ENCODE peak calls at places on chromosomes 16 and 17, in six cellular contexts. G is A549, I is germinal center, F is hepatic stellate cell, Z is RCC 7860, Y is HFF-Myc. W is an unnamed sample.

GRCh38 chr17:52673791-52674190 is 515.3 kb upstream of the CA10 start:
- DNase-seq in G (no peak), I (no peak), F (no peak), Z (peak; percentile 74), Y (no peak), W (no peak)

GRCh38 chr16:23114131-23114904 is 34.9 kb downstream of the USP31 start:
- DNase-seq in G (no peak), I (no peak), F (no peak), Z (no peak), Y (no peak), W (no peak)

GRCh38 chr17:73017653-73018052 is 74.8 kb downstream of the SLC39A11 start:
- DNase-seq in G (no peak), I (no peak), F (peak; percentile 66), Z (peak; percentile 80), Y (no peak), W (no peak)

GRCh38 chr16:12398029-12398735 is 405.5 kb downstream of the CPPED1 start:
- DNase-seq in G (no peak), I (no peak), F (no peak), Z (no peak), Y (no peak), W (no peak)

GRCh38 chr16:29023279-29024278 is 38.7 kb downstream of the LAT start:
- DNase-seq in G (no peak), I (no peak), F (no peak), Z (peak; percentile 5), Y (no peak), W (no peak)

GRCh38 chr16:54655171-54655590 is 275.5 kb upstream of the IRX5 start:
- DNase-seq in G (no peak), I (no peak), F (no peak), Z (no peak), Y (no peak), W (no peak)

GRCh38 chr17:4823373-4824089 is 9.6 kb upstream of the MINK1 start:
- DNase-seq in G (no peak), I (no peak), F (no peak), Z (no peak), Y (no peak), W (no peak)

GRCh38 chr17:68052810-68053209 is 17.3 kb downstream of the KPNA2 start:
- DNase-seq in G (no peak), I (no peak), F (no peak), Z (no peak), Y (no peak), W (no peak)

GRCh38 chr17:66165537-66166123 is 26.3 kb downstream of the CEP112 start:
- DNase-seq in G (peak; percentile 65), I (peak; percentile 64), F (peak; percentile 45), Z (peak; percentile 27), Y (peak; percentile 33), W (peak; percentile 63)

GRCh38 chr17:8365143-8365542 is 11.4 kb downstream of the KRABD2 start:
- DNase-seq in G (no peak), I (no peak), F (no peak), Z (peak; percentile 28), Y (no peak), W (no peak)

GRCh38 chr17:20156196-20157077 is 147.3 kb downstream of the SPECC1 start:
- DNase-seq in G (peak; percentile 62), I (peak; percentile 52), F (peak; percentile 53), Z (peak; percentile 36), Y (no peak), W (peak; percentile 71)

GRCh38 chr16:49504023-49504364 is 130.4 kb downstream of the C16orf78 start:
- DNase-seq in G (no peak), I (no peak), F (no peak), Z (no peak), Y (no peak), W (no peak)

W was measured in GM13976.